ENCODE peak calls at places on chromosome 13, in four cellular contexts. One of them, this sample, is unnamed.

GRCh38 chr13:41492432-41493267 is 35.3 kb downstream of the RGCC start:
- DNase-seq in neural progenitor cell: no peak
- DNase-seq in hepatocyte: no peak
- DNase-seq in HCT116: no peak
- DNase-seq in this sample: no peak

GRCh38 chr13:84455143-84455905 is 573.0 kb upstream of the SLITRK1 start:
- DNase-seq in neural progenitor cell: no peak
- DNase-seq in hepatocyte: no peak
- DNase-seq in HCT116: no peak
- DNase-seq in this sample: peak

GRCh38 chr13:21033866-21034601 is 27.4 kb downstream of the LATS2 start:
- DNase-seq in HCT116: no peak
- DNase-seq in neural progenitor cell: no peak
- DNase-seq in hepatocyte: no peak
- DNase-seq in this sample: no peak

GRCh38 chr13:106033634-106034033 is 501.8 kb downstream of the EFNB2 start:
- DNase-seq in HCT116: no peak
- DNase-seq in neural progenitor cell: no peak
- DNase-seq in hepatocyte: peak
- DNase-seq in this sample: peak

GRCh38 chr13:99812611-99813010 is 159.0 kb downstream of the ZIC5 start:
- DNase-seq in neural progenitor cell: no peak
- DNase-seq in hepatocyte: no peak
- DNase-seq in HCT116: no peak
- DNase-seq in this sample: no peak

GRCh38 chr13:43057653-43058317 is 34.4 kb downstream of the DNAJC15 start:
- DNase-seq in hepatocyte: no peak
- DNase-seq in neural progenitor cell: peak
- DNase-seq in HCT116: peak
- DNase-seq in this sample: peak

GRCh38 chr13:45101327-45102018 is 18.8 kb upstream of the GTF2F2 start:
- DNase-seq in hepatocyte: no peak
- DNase-seq in neural progenitor cell: peak
- DNase-seq in HCT116: no peak
- DNase-seq in this sample: no peak

GRCh38 chr13:28557725-28558124 is 62.8 kb upstream of the FLT1 start:
- DNase-seq in neural progenitor cell: no peak
- DNase-seq in hepatocyte: no peak
- DNase-seq in HCT116: no peak
- DNase-seq in this sample: no peak

GRCh38 chr13:45951724-45952123 is 100.2 kb upstream of the SIAH3 start:
- DNase-seq in neural progenitor cell: no peak
- DNase-seq in HCT116: no peak
- DNase-seq in hepatocyte: no peak
- DNase-seq in this sample: no peak

GRCh38 chr13:97261254-97262015 is 39.3 kb downstream of the MBNL2 start:
- DNase-seq in HCT116: no peak
- DNase-seq in neural progenitor cell: no peak
- DNase-seq in hepatocyte: no peak
- DNase-seq in this sample: no peak

GRCh38 chr13:33230178-33230881 is 55.2 kb downstream of the STARD13 start:
- DNase-seq in neural progenitor cell: no peak
- DNase-seq in hepatocyte: no peak
- DNase-seq in HCT116: no peak
- DNase-seq in this sample: no peak

GRCh38 chr13:76684336-76684735 is 201.9 kb downstream of the KCTD12 start:
- DNase-seq in HCT116: no peak
- DNase-seq in neural progenitor cell: no peak
- DNase-seq in hepatocyte: no peak
- DNase-seq in this sample: no peak

GRCh38 chr13:105638446-105638845 is 897.0 kb downstream of the EFNB2 start:
- DNase-seq in hepatocyte: no peak
- DNase-seq in neural progenitor cell: no peak
- DNase-seq in HCT116: no peak
- DNase-seq in this sample: no peak

GRCh38 chr13:48679941-48680630 is 26.4 kb downstream of the CYSLTR2 start:
- DNase-seq in HCT116: no peak
- DNase-seq in neural progenitor cell: no peak
- DNase-seq in hepatocyte: no peak
- DNase-seq in this sample: no peak

GRCh38 chr13:23609414-23610186 is 39.4 kb downstream of the TNFRSF19 start:
- DNase-seq in neural progenitor cell: no peak
- DNase-seq in hepatocyte: no peak
- DNase-seq in HCT116: no peak
- DNase-seq in this sample: no peak

GRCh38 chr13:44668707-44669106 is 92.6 kb upstream of the TSC22D1 start:
- DNase-seq in HCT116: no peak
- DNase-seq in hepatocyte: no peak
- DNase-seq in neural progenitor cell: no peak
- DNase-seq in this sample: no peak

GRCh38 chr13:95300625-95301134 is 571 bp downstream of the ABCC4 start:
- DNase-seq in hepatocyte: peak
- DNase-seq in HCT116: peak
- DNase-seq in neural progenitor cell: peak
- DNase-seq in this sample: peak

GRCh38 chr13:63208811-63209210 is 1793.2 kb upstream of the PCDH20 start:
- DNase-seq in hepatocyte: no peak
- DNase-seq in neural progenitor cell: no peak
- DNase-seq in HCT116: no peak
- DNase-seq in this sample: no peak

GRCh38 chr13:34749046-34749445 is 193.0 kb upstream of the NBEA start:
- DNase-seq in hepatocyte: no peak
- DNase-seq in neural progenitor cell: no peak
- DNase-seq in HCT116: no peak
- DNase-seq in this sample: no peak

GRCh38 chr13:23639672-23640275 is 69.6 kb downstream of the TNFRSF19 start:
- DNase-seq in hepatocyte: no peak
- DNase-seq in HCT116: no peak
- DNase-seq in neural progenitor cell: no peak
- DNase-seq in this sample: no peak

GRCh38 chr13:105848494-105848893 is 687.0 kb downstream of the EFNB2 start:
- DNase-seq in HCT116: no peak
- DNase-seq in neural progenitor cell: no peak
- DNase-seq in hepatocyte: no peak
- DNase-seq in this sample: no peak

GRCh38 chr13:46896346-46897138 is at the start of gene HTR2A:
- DNase-seq in HCT116: no peak
- DNase-seq in neural progenitor cell: peak
- DNase-seq in hepatocyte: peak
- DNase-seq in this sample: peak

GRCh38 chr13:93535256-93535655 is 308.6 kb downstream of the GPC6 start:
- DNase-seq in neural progenitor cell: no peak
- DNase-seq in HCT116: no peak
- DNase-seq in hepatocyte: no peak
- DNase-seq in this sample: no peak

GRCh38 chr13:39144941-39145533 is 106.8 kb downstream of the NHLRC3 start:
- DNase-seq in neural progenitor cell: peak
- DNase-seq in hepatocyte: peak
- DNase-seq in HCT116: peak
- DNase-seq in this sample: peak

GRCh38 chr13:47890146-47890814 is 110.8 kb downstream of the SUCLA2 start:
- DNase-seq in hepatocyte: no peak
- DNase-seq in neural progenitor cell: no peak
- DNase-seq in HCT116: no peak
- DNase-seq in this sample: no peak

GRCh38 chr13:58087566-58087965 is 456.0 kb downstream of the PCDH17 start:
- DNase-seq in neural progenitor cell: no peak
- DNase-seq in HCT116: no peak
- DNase-seq in hepatocyte: peak
- DNase-seq in this sample: peak

GRCh38 chr13:19634129-19634740 is 776 bp downstream of the MPHOSPH8 start:
- DNase-seq in hepatocyte: peak
- DNase-seq in HCT116: no peak
- DNase-seq in neural progenitor cell: peak
- DNase-seq in this sample: peak

GRCh38 chr13:46553521-46553885 is 533 bp downstream of the LRCH1 start:
- DNase-seq in HCT116: no peak
- DNase-seq in neural progenitor cell: peak
- DNase-seq in hepatocyte: no peak
- DNase-seq in this sample: peak

GRCh38 chr13:102900193-102900608 is 54.4 kb downstream of the ERCC5 start:
- DNase-seq in neural progenitor cell: no peak
- DNase-seq in hepatocyte: peak
- DNase-seq in HCT116: no peak
- DNase-seq in this sample: no peak
- TF ChIP-seq EZH2phosphoT487 in neural progenitor cell: no peak
- TF ChIP-seq EZH2phosphoT487 in hepatocyte: no peak
- TF ChIP-seq EZH2phosphoT487 in HCT116: no peak
- TF ChIP-seq EZH2phosphoT487 in this sample: no peak

GRCh38 chr13:32159147-32159869 is 127.7 kb downstream of the FRY start:
- DNase-seq in hepatocyte: no peak
- DNase-seq in HCT116: no peak
- DNase-seq in neural progenitor cell: no peak
- DNase-seq in this sample: no peak

GRCh38 chr13:32168136-32168535 is 136.6 kb downstream of the FRY start:
- DNase-seq in hepatocyte: no peak
- DNase-seq in HCT116: no peak
- DNase-seq in neural progenitor cell: no peak
- DNase-seq in this sample: no peak

GRCh38 chr13:32165791-32166190 is 134.2 kb downstream of the FRY start:
- DNase-seq in neural progenitor cell: no peak
- DNase-seq in hepatocyte: no peak
- DNase-seq in HCT116: no peak
- DNase-seq in this sample: no peak

DNA sequence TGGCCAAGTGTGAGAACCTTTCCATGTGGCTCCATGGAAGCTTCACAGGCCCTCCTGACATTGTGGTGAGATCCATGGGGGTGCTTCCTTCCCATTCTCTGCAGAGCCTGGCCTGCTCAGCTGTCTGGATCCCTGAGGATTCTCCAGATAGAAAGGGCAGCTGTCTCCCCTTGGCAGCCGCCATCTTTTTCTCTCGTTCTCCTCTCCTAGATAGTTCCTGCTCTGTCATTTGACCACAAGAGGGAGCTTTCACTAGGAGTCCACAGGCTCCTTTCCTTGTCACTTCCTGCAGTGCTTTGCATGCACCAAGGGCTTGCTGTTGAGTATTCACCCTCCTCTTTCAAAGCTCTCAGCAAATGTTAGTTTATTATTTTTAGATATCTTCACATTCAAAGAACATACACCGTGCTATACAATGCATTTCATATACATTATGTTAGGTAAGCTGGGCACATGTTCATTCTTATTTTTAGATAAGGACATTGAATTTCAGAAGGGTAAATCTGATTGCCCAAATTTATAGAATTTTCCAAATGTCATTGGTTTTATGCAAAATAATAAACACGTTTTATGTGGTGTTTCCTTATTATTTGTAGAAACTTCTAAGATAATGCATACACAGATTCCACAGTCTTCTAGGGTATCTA is 133.2 kb downstream of the FRY start:
- DNase-seq in HCT116: peak
- DNase-seq in neural progenitor cell: peak
- DNase-seq in hepatocyte: peak
- DNase-seq in this sample: peak
- TF ChIP-seq EZH2phosphoT487 in HCT116: no peak
- TF ChIP-seq EZH2phosphoT487 in neural progenitor cell: no peak
- TF ChIP-seq EZH2phosphoT487 in hepatocyte: no peak
- TF ChIP-seq EZH2phosphoT487 in this sample: no peak

GRCh38 chr13:50644081-50644871 is 199.2 kb downstream of the DLEU7 start:
- DNase-seq in HCT116: no peak
- DNase-seq in hepatocyte: no peak
- DNase-seq in neural progenitor cell: no peak
- DNase-seq in this sample: no peak
- TF ChIP-seq EZH2phosphoT487 in HCT116: no peak
- TF ChIP-seq EZH2phosphoT487 in hepatocyte: no peak
- TF ChIP-seq EZH2phosphoT487 in neural progenitor cell: no peak
- TF ChIP-seq EZH2phosphoT487 in this sample: no peak

DNA sequence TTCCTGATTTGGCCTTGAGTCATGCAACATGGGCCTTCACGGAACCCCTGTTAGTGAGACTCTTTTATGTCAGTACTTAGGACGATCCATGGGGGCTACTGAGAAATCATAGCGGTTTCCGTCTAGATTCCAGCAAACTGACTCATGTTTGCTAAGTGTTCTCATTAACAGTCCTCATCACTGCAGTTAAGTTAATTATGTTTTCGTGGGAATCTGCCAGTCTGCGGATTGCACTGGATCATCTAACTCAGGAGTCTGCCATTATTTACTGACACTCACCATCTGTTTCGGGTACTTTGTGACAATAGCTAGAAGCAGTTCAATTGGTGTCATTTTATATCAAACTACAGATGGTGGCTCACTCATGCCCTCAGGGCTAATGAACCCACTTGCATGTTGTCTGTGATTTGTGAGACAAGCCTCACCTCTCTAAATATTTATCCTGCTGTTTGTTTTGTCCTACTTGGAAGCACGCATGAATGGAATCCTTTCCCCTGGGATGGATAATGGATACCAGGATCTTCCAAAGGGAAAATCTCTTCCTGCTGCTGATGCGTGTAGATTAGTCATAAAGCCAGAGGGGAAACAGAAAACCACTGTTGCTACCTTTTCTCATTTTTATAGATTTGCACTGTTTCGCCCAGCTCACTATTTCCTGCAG is 61.8 kb downstream of the RAB20 start:
- DNase-seq in HCT116: no peak
- DNase-seq in hepatocyte: no peak
- DNase-seq in neural progenitor cell: no peak
- DNase-seq in this sample: no peak
- TF ChIP-seq EZH2phosphoT487 in HCT116: no peak
- TF ChIP-seq EZH2phosphoT487 in hepatocyte: no peak
- TF ChIP-seq EZH2phosphoT487 in neural progenitor cell: no peak
- TF ChIP-seq EZH2phosphoT487 in this sample: no peak

DNA sequence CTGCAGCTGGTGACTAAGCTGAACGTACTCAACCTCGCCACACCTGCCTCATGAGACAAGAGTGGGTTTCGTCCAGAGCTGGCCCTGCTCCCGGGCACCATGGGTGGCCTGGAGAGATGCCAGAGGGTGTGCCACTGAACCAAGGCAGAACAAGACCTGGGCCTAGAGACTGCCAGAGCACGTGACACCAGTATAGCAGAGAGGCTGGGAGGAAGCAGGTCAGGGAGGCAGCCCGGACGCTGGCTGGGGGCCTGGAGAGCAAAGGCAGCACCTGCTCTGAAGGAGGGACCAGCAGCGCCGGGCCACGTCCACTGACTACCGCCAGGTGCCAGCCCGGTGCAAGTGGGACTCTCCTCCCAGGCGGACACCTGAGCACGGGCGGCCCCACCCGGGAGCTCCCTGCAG is 7.3 kb upstream of the C13orf46 start:
- DNase-seq in hepatocyte: no peak
- DNase-seq in neural progenitor cell: no peak
- DNase-seq in HCT116: peak
- DNase-seq in this sample: no peak
- TF ChIP-seq EZH2phosphoT487 in hepatocyte: no peak
- TF ChIP-seq EZH2phosphoT487 in neural progenitor cell: no peak
- TF ChIP-seq EZH2phosphoT487 in HCT116: no peak
- TF ChIP-seq EZH2phosphoT487 in this sample: no peak

DNA sequence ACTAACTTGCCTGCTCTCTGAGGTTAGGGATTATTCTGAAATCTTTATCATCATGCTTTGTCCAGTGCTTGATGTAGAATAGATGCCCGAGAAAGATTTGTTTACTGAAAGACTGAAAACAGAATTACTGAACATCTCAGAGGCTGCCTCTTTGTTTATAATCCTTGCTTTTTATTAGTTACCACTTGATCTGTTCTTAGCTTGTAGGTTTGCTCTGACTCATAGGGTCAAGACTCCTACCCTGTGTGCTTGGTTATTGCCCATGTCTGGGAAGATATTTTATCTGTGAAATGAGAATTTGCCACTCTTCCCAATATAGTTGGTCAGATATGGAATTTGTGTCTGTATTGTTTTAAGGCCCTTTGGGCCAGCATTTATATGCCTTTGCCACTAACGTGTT is 675.3 kb downstream of the DIAPH3 start:
- DNase-seq in neural progenitor cell: no peak
- DNase-seq in HCT116: no peak
- DNase-seq in hepatocyte: no peak
- DNase-seq in this sample: no peak
- TF ChIP-seq EZH2phosphoT487 in neural progenitor cell: no peak
- TF ChIP-seq EZH2phosphoT487 in HCT116: no peak
- TF ChIP-seq EZH2phosphoT487 in hepatocyte: no peak
- TF ChIP-seq EZH2phosphoT487 in this sample: no peak